ENCODE peak calls at places on chromosomes 16 and 17, in ten cellular contexts. E is PC-3, Z is foreskin fibroblast, K is psoas muscle, A is stomach, W is A673, X is tibial artery, I is GM12878, Y is heart left ventricle, U is fibroblast of lung. D is an unnamed sample.

GRCh38 chr17:82489117-82489516 is 30.4 kb upstream of the FOXK2 start:
- DNase-seq in E (no peak), Z (peak; percentile 64), K (peak; percentile 85), A (no peak), W (no peak), X (peak; percentile 97), I (no peak), Y (peak; percentile 85), U (peak; percentile 65), D (no peak)

GRCh38 chr16:67388591-67388990 is 4.7 kb downstream of the TPPP3 start:
- DNase-seq in E (no peak), Z (no peak), K (no peak), A (no peak), W (no peak), X (no peak), I (no peak), Y (no peak), U (no peak), D (no peak)

GRCh38 chr17:76732734-76733617 is 4.2 kb downstream of the SRSF2 start:
- DNase-seq in E (no peak), Z (no peak), K (no peak), A (no peak), W (no peak), X (no peak), I (no peak), Y (no peak), U (peak; percentile 33), D (no peak)

GRCh38 chr17:80921741-80922579 is 69.7 kb upstream of the CHMP6 start:
- DNase-seq in E (no peak), Z (no peak), K (peak; percentile 49), A (no peak), W (no peak), X (peak; percentile 62), I (no peak), Y (peak; percentile 12), U (no peak), D (no peak)

GRCh38 chr17:75191584-75191983 is 8.8 kb upstream of the SUMO2 start:
- DNase-seq in E (no peak), Z (peak; percentile 24), K (no peak), A (no peak), W (no peak), X (no peak), I (no peak), Y (no peak), U (peak; percentile 50), D (no peak)

GRCh38 chr17:45277992-45278391 is 16.1 kb upstream of the SPATA32 start:
- DNase-seq in E (no peak), Z (peak; percentile 28), K (peak; percentile 56), A (peak; percentile 67), W (no peak), X (no peak), I (no peak), Y (no peak), U (peak; percentile 69), D (no peak)

GRCh38 chr16:30805370-30806169 is 18.6 kb upstream of the ZNF629 start:
- DNase-seq in E (peak; percentile 71), Z (peak; percentile 81), K (peak; percentile 96), A (peak; percentile 91), W (peak; percentile 76), X (peak; percentile 92), I (no peak), Y (peak; percentile 94), U (peak; percentile 83), D (peak; percentile 36)

GRCh38 chr17:8447816-8448215 is 12.1 kb downstream of the NDEL1 start:
- DNase-seq in E (no peak), Z (no peak), K (no peak), A (no peak), W (peak; percentile 50), X (no peak), I (no peak), Y (no peak), U (no peak), D (no peak)

GRCh38 chr17:76472726-76473125 is 5.3 kb downstream of the AANAT start:
- DNase-seq in E (no peak), Z (no peak), K (no peak), A (no peak), W (no peak), X (no peak), I (no peak), Y (no peak), U (no peak), D (no peak)

GRCh38 chr16:87671221-87671620 is 68.9 kb downstream of the JPH3 start:
- DNase-seq in E (peak; percentile 28), Z (no peak), K (no peak), A (no peak), W (no peak), X (no peak), I (no peak), Y (no peak), U (no peak), D (no peak)

GRCh38 chr17:8243827-8244226 is 4.0 kb downstream of the CTC1 start:
- DNase-seq in E (no peak), Z (no peak), K (no peak), A (no peak), W (no peak), X (no peak), I (no peak), Y (no peak), U (no peak), D (no peak)

GRCh38 chr17:4504188-4504587 is 5.5 kb downstream of the SPNS2 start:
- DNase-seq in E (peak; percentile 34), Z (no peak), K (no peak), A (no peak), W (no peak), X (no peak), I (no peak), Y (no peak), U (no peak), D (no peak)

GRCh38 chr16:51762081-51762995 is 611.3 kb upstream of the SALL1 start:
- DNase-seq in E (peak; percentile 63), Z (peak; percentile 74), K (peak; percentile 77), A (peak; percentile 85), W (peak; percentile 92), X (peak; percentile 72), I (no peak), Y (peak; percentile 76), U (peak; percentile 72), D (peak; percentile 22)

GRCh38 chr16:56950051-56950450 is 11.7 kb upstream of the CETP start:
- DNase-seq in E (no peak), Z (no peak), K (no peak), A (no peak), W (no peak), X (peak; percentile 54), I (no peak), Y (no peak), U (no peak), D (no peak)

GRCh38 chr16:30813821-30814189 is 26.8 kb upstream of the ZNF629 start:
- DNase-seq in E (no peak), Z (no peak), K (no peak), A (no peak), W (no peak), X (no peak), I (peak; percentile 7), Y (no peak), U (no peak), D (no peak)

GRCh38 chr17:79407385-79407784 is 203.5 kb downstream of the RBFOX3 start:
- DNase-seq in E (no peak), Z (no peak), K (no peak), A (no peak), W (no peak), X (no peak), I (no peak), Y (no peak), U (no peak), D (no peak)

GRCh38 chr16:54928016-54928356 is 2.7 kb upstream of the IRX5 start:
- DNase-seq in E (no peak), Z (peak; percentile 43), K (no peak), A (no peak), W (peak; percentile 49), X (no peak), I (no peak), Y (no peak), U (no peak), D (no peak)

GRCh38 chr17:73189417-73190099 is 3.3 kb upstream of the COG1 start:
- DNase-seq in E (peak; percentile 78), Z (peak; percentile 55), K (no peak), A (peak; percentile 39), W (peak; percentile 30), X (no peak), I (no peak), Y (no peak), U (peak; percentile 67), D (no peak)

DNA sequence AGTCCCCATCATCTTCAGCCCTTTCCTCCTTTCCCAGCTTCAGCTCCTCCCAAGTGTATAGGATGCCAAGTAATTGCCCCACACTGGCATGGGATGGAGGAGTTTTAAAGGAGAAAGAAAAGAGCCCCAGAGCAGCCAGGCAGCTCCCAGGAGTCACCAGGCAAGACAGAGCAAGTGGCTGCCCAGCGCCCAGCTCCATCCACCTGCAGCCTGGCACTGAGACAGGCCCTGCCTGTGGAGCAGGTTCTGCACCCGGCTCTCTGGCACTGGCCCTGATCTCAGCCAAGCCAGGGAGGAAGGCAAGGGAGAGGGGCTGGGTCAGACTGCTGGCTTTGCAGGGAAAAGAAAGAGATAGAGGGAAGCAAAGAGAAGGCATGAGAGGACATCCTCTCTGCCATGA is 21.7 kb downstream of the FOXN1 start:
- DNase-seq in E (peak; percentile 54), Z (no peak), K (no peak), A (peak; percentile 90), W (no peak), X (no peak), I (no peak), Y (no peak), U (no peak), D (no peak)
- H3K4me3 ChIP-seq in E (no peak overlapping the region), Z (no peak overlapping the region), K (no peak overlapping the region), A (no peak overlapping the region), W (no peak overlapping the region), X (no peak overlapping the region), I (no peak overlapping the region), Y (no peak overlapping the region), U (no peak overlapping the region), D (no peak overlapping the region)

GRCh38 chr16:894841-895240 is 75.9 kb downstream of the LMF1 start:
- DNase-seq in E (no peak), Z (no peak), K (no peak), A (no peak), W (no peak), X (no peak), I (no peak), Y (no peak), U (no peak), D (no peak)
- TF ChIP-seq CTCF in E (peak; percentile 19), Z (no peak), K (no peak), A (no peak), W (peak; percentile 47), X (no peak), I (no peak), Y (no peak), U (no peak), D (peak; percentile 7)

GRCh38 chr17:36001862-36002603 is 680 bp upstream of the CCL15 start:
- DNase-seq in E (no peak), Z (no peak), K (no peak), A (peak; percentile 70), W (no peak), X (no peak), I (no peak), Y (no peak), U (no peak), D (no peak)
- H3K4me3 ChIP-seq in E (no peak overlapping the region), Z (no peak overlapping the region), K (no peak overlapping the region), A (no peak overlapping the region), W (no peak overlapping the region), X (no peak overlapping the region), I (no peak overlapping the region), Y (no peak overlapping the region), U (no peak overlapping the region), D (no peak overlapping the region)

DNA sequence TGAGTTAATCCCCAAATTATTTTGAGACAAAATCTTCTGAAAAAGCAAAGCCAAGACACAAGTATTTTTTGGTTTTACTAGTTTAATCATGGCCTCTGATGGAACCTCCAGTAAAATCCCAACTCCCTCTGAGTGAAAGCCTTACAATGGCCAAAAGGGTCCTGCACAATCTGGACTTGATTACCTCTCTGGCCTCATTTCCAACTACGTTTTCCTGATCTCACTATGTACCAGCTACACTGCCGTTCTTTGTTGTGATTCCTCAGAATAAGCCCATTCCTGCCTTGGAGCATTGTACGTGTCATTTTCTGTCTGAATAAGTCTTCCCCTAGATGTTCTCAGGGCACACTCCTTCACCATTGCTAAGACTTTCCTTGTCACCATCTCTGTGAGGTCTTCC is 37.3 kb downstream of the SPOP start:
- DNase-seq in E (no peak), Z (no peak), K (no peak), A (no peak), W (no peak), X (no peak), I (no peak), Y (no peak), U (no peak), D (no peak)
- TF ChIP-seq CTCF in E (no peak), Z (no peak), K (no peak), A (no peak), W (no peak), X (no peak), I (no peak), Y (no peak), U (no peak), D (no peak)